ENCODE peak calls at places on chromosomes 6 and 20, in four cellular contexts. R is AG10803, X is gastrocnemius medialis, P is endodermal cell. I is an unnamed sample.

GRCh38 chr6:38852215-38852614 is 137.1 kb downstream of the DNAH8 start:
- DNase-seq in R (no peak), X (no peak), P (peak; percentile 61), I (no peak)

GRCh38 chr20:9112541-9113515 is 43.9 kb downstream of the PLCB4 start:
- DNase-seq in R (peak; percentile 85), X (no peak), P (no peak), I (peak; percentile 62)

GRCh38 chr6:18262812-18263560 is 1.3 kb downstream of the DEK start:
- DNase-seq in R (no peak), X (no peak), P (no peak), I (no peak)

GRCh38 chr6:4743026-4743425 is 33.2 kb upstream of the CDYL start:
- DNase-seq in R (no peak), X (no peak), P (no peak), I (no peak)

GRCh38 chr6:36266913-36267644 is 2.8 kb upstream of the PNPLA1 start:
- DNase-seq in R (no peak), X (no peak), P (no peak), I (no peak)

GRCh38 chr6:169469028-169469427 is 215.4 kb upstream of the THBS2 start:
- DNase-seq in R (no peak), X (no peak), P (no peak), I (no peak)

GRCh38 chr6:145506554-145506953 is 228.8 kb downstream of the EPM2A start:
- DNase-seq in R (no peak), X (peak; percentile 16), P (no peak), I (no peak)

GRCh38 chr20:63639093-63639860 is 12.4 kb upstream of the GMEB2 start:
- DNase-seq in R (no peak), X (no peak), P (no peak), I (no peak)

GRCh38 chr6:83470587-83470986 is 39.7 kb upstream of the ME1 start:
- DNase-seq in R (no peak), X (no peak), P (no peak), I (no peak)

GRCh38 chr6:135853986-135854385 is 2.5 kb downstream of the PDE7B start:
- DNase-seq in R (peak; percentile 8), X (no peak), P (no peak), I (no peak)

GRCh38 chr6:154705471-154706113 is 27.6 kb upstream of the SCAF8 start:
- DNase-seq in R (no peak), X (no peak), P (peak; percentile 48), I (no peak)

GRCh38 chr6:149079456-149079855 is 238.1 kb upstream of the TAB2 start:
- DNase-seq in R (no peak), X (no peak), P (no peak), I (no peak)

GRCh38 chr6:55405474-55406220 is 78.4 kb downstream of the GFRAL start:
- DNase-seq in R (peak; percentile 3), X (no peak), P (no peak), I (no peak)

GRCh38 chr20:62357681-62358080 is 9.4 kb downstream of the LAMA5 start:
- DNase-seq in R (no peak), X (no peak), P (peak; percentile 48), I (no peak)

GRCh38 chr20:33649201-33649631 is 12.9 kb upstream of the C20orf144 start:
- DNase-seq in R (peak; percentile 64), X (peak; percentile 56), P (no peak), I (no peak)

GRCh38 chr6:42813074-42813645 is 31.3 kb downstream of the BICRAL start:
- DNase-seq in R (no peak), X (no peak), P (no peak), I (no peak)

GRCh38 chr6:87054143-87054833 is 40.6 kb downstream of the CGA start:
- DNase-seq in R (no peak), X (no peak), P (no peak), I (no peak)

GRCh38 chr6:35181933-35182612 is 31.7 kb upstream of the SCUBE3 start:
- DNase-seq in R (peak; percentile 80), X (peak; percentile 37), P (peak; percentile 73), I (peak; percentile 84)

GRCh38 chr20:9578584-9578983 is 64.2 kb downstream of the LAMP5 start:
- DNase-seq in R (no peak), X (no peak), P (no peak), I (no peak)

GRCh38 chr6:157880534-157880933 is 57.5 kb downstream of the SNX9 start:
- DNase-seq in R (no peak), X (no peak), P (no peak), I (no peak)

GRCh38 chr6:158758941-158759479 is 60.2 kb downstream of the EZR start:
- DNase-seq in R (no peak), X (no peak), P (peak; percentile 63), I (no peak)

GRCh38 chr6:4607793-4608192 is 168.4 kb upstream of the CDYL start:
- DNase-seq in R (no peak), X (no peak), P (no peak), I (no peak)

GRCh38 chr6:34053721-34054120 is 92.2 kb downstream of the GRM4 start:
- DNase-seq in R (no peak), X (no peak), P (peak; percentile 78), I (no peak)

GRCh38 chr6:158642097-158642601 is 2.4 kb downstream of the DYNLT1 start:
- DNase-seq in R (peak; percentile 64), X (peak; percentile 78), P (peak; percentile 24), I (peak; percentile 60)

GRCh38 chr20:50691585-50692552 is 527 bp upstream of the RIPOR3 start:
- DNase-seq in R (peak; percentile 61), X (no peak), P (peak; percentile 67), I (peak; percentile 37)

GRCh38 chr20:46791722-46792416 is 82.4 kb downstream of the SLC2A10 start:
- DNase-seq in R (no peak), X (no peak), P (no peak), I (no peak)

GRCh38 chr6:44489912-44490604 is 102.6 kb downstream of the CDC5L start:
- DNase-seq in R (peak; percentile 97), X (peak; percentile 36), P (no peak), I (peak; percentile 92)

GRCh38 chr6:156757849-156758248 is 19.3 kb upstream of the ARID1B start:
- DNase-seq in R (no peak), X (no peak), P (no peak), I (no peak)

GRCh38 chr6:36914227-36914794 is 28.6 kb downstream of the C6orf89 start:
- DNase-seq in R (no peak), X (peak; percentile 32), P (peak; percentile 91), I (no peak)

GRCh38 chr6:91029211-91029610 is 442.3 kb upstream of the MAP3K7 start:
- DNase-seq in R (no peak), X (no peak), P (no peak), I (no peak)

GRCh38 chr6:34772940-34773339 is 15.6 kb downstream of the SNRPC start:
- DNase-seq in R (no peak), X (no peak), P (no peak), I (no peak)

GRCh38 chr6:21953831-21954801 is 342.7 kb downstream of the PRL start:
- DNase-seq in R (peak; percentile 65), X (no peak), P (peak; percentile 65), I (peak; percentile 69)

GRCh38 chr6:38564301-38564700 is 75.4 kb downstream of the BTBD9 start:
- DNase-seq in R (no peak), X (no peak), P (no peak), I (no peak)

GRCh38 chr6:46932526-46932925 is 10.8 kb upstream of the ADGRF5 start:
- DNase-seq in R (peak; percentile 27), X (no peak), P (no peak), I (peak; percentile 51)

DNA sequence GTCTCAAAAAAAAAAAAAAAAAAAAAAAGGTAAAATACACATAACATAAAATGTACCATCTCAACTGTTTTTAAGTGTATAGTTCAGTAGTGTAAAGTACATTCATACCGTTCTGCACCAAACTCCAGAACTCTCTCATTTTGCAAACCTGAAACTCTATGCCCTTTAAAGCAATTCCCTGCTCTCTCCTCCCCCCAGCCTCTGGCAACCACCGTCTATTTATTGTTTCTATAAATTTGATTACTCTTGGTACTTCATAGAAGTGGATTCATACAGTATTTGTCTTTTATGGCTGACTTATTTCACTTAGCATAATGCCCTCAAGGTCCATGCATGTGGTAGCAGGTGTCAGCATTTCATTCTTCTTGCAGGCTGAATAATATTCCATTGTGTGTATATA is 12.9 kb downstream of the RIPOR2 start:
- DNase-seq in R (no peak), X (no peak), P (no peak), I (no peak)
- H3K4me3 ChIP-seq in R (no peak overlapping the region), X (no peak overlapping the region), P (no peak overlapping the region), I (no peak overlapping the region)

GRCh38 chr6:79515436-79515835 is 21.8 kb downstream of the LCA5 start:
- DNase-seq in R (peak; percentile 8), X (no peak), P (no peak), I (no peak)

GRCh38 chr6:79512014-79512413 is 25.2 kb downstream of the LCA5 start:
- DNase-seq in R (no peak), X (no peak), P (no peak), I (no peak)

GRCh38 chr6:79518850-79519249 is 18.4 kb downstream of the LCA5 start:
- DNase-seq in R (no peak), X (no peak), P (no peak), I (no peak)

GRCh38 chr6:79510707-79511106 is 26.5 kb downstream of the LCA5 start:
- DNase-seq in R (no peak), X (no peak), P (no peak), I (no peak)

DNA sequence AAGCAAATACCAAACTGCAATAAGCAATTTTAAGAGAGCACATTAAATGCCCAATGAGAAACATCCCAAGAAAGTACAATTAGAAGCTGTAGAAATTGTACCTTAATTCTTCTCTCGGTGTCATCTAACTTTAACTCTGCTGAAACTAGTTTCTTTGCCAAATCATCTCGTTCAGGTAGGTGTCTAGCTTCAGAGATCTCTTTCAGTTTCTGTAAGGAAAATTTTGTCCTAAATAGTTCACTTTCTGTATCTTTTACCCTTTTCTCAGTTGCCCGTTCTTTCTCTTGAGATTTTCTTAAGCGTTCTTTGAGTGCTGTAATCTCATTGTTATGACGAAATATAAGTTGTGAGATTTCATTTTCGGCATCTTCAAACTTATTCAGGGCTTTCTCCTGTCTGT is 24.1 kb downstream of the LCA5 start:
- DNase-seq in R (no peak), X (no peak), P (no peak), I (no peak)
- TF ChIP-seq CTCF in R (no peak), X (no peak), P (no peak), I (no peak)

DNA sequence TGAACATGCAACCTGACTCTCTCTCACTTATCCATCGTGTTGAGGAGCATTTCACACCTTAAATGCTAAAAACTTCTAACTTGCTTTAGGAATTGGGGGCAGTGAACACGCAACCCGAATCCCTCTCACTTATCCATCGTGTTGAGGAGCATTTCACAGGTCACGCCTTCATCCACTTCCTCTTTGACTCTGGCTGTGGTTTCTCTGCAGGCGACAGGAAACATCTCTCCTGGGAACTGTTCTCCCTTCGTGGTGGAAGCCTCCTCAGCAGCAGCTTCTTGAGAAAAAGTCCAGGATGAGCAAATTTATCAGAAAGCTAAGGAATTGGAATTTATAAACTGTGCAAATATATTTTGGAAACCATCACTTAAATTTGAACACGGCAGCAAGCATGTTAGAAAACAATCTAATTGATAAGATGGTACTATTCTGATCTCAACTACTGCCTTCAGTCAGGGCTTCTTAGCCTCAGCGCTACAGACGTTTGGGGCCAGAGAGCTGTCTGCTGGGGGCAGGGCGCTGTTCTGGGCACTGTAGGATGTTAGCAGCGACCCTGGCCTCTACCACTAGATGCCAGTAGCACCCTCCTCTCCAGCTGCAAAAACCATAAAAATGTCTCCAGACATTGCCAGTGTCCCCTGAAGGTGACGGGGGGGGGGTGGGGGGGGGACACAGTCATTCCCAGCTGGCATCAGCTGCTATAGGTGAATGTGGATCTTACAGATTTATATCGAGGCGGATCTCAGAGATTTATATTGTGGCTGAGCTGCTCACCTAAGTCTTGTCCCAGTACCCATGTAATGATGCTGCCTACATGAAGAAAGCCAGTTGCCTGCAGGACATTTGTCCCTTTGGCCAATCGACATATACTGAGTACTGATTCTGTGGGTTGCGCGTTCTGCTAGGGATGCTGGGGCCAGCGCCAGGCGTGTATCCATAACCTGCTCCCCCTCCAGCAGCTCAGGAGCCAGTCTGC is 26.2 kb downstream of the CTCFL start:
- DNase-seq in R (peak; percentile 21), X (no peak), P (peak; percentile 88), I (peak; percentile 29)
- H3K4me3 ChIP-seq in R (no peak overlapping the region), X (no peak overlapping the region), P (no peak overlapping the region), I (no peak overlapping the region)

GRCh38 chr6:109382576-109383437 is 540 bp upstream of the CD164 start:
- DNase-seq in R (peak; percentile 94), X (peak; percentile 90), P (peak; percentile 96), I (peak; percentile 88)
- TF ChIP-seq CTCF in R (peak; percentile 50), X (peak; percentile 52), P (peak; percentile 78), I (peak; percentile 56)